ENCODE peak calls at places on chromosomes 5 and 9, in six cellular contexts. E is NCI-H774; T is HEK293T; V is head of caudate nucleus; K is naive thymus-derived CD4-positive, alpha-beta T cell; L is T-helper 2 cell. Y is an unnamed sample.

GRCh38 chr5:3343911-3344310 is 251.7 kb upstream of the IRX1 start:
- DNase-seq in T (no peak), L (no peak), V (no peak), E (no peak), K (no peak), Y (no peak)

GRCh38 chr9:127283917-127284316 is 19.3 kb downstream of the GARNL3 start:
- DNase-seq in K (peak), E (no peak), T (no peak), L (peak), V (peak), Y (peak)

GRCh38 chr9:109086221-109086620 is 33.5 kb downstream of the TMEM245 start:
- DNase-seq in T (no peak), E (no peak), L (no peak), K (no peak), V (no peak), Y (no peak)

GRCh38 chr9:69809304-69809863 is 11.2 kb upstream of the CFAP95 start:
- DNase-seq in L (peak), T (peak), K (peak), E (no peak), V (no peak), Y (peak)

GRCh38 chr5:179698935-179699639 is at the start of gene CANX:
- DNase-seq in V (no peak), T (peak), E (no peak), K (no peak), L (no peak), Y (no peak)

GRCh38 chr9:20492772-20493171 is 129.5 kb downstream of the MLLT3 start:
- DNase-seq in K (no peak), E (no peak), L (no peak), T (no peak), V (no peak), Y (no peak)

GRCh38 chr9:32069969-32070368 is 314.5 kb upstream of the ACO1 start:
- DNase-seq in T (no peak), L (no peak), K (no peak), V (no peak), E (no peak), Y (no peak)

GRCh38 chr9:77488439-77489126 is 159.5 kb downstream of the GNA14 start:
- DNase-seq in K (no peak), T (peak), V (no peak), L (peak), E (no peak), Y (no peak)

GRCh38 chr9:102631559-102631958 is 363.6 kb upstream of the CYLC2 start:
- DNase-seq in K (no peak), V (no peak), T (peak), L (peak), E (no peak), Y (no peak)

GRCh38 chr9:26292943-26293342 is 599.7 kb downstream of the CAAP1 start:
- DNase-seq in T (no peak), V (no peak), E (no peak), L (no peak), K (no peak), Y (no peak)

GRCh38 chr5:135466178-135467050 is 14.3 kb upstream of the TIFAB start:
- DNase-seq in T (peak), V (peak), K (peak), E (peak), L (peak), Y (peak)

GRCh38 chr5:85069659-85070640 is 685.3 kb upstream of the EDIL3 start:
- DNase-seq in K (no peak), T (no peak), E (no peak), L (no peak), V (no peak), Y (no peak)

GRCh38 chr5:69048233-69048632 is 45.6 kb upstream of the SLC30A5 start:
- DNase-seq in V (no peak), L (peak), E (no peak), K (no peak), T (no peak), Y (no peak)

GRCh38 chr5:145244788-145245187 is 590.4 kb downstream of the PRELID2 start:
- DNase-seq in V (no peak), E (no peak), K (no peak), T (no peak), L (no peak), Y (no peak)

GRCh38 chr5:135629666-135630065 is 50.9 kb upstream of the CXCL14 start:
- DNase-seq in L (no peak), K (no peak), T (no peak), V (no peak), E (no peak), Y (no peak)

GRCh38 chr9:77999231-77999631 is 32.4 kb downstream of the GNAQ start:
- DNase-seq in L (no peak), V (no peak), K (no peak), E (no peak), T (no peak), Y (no peak)

GRCh38 chr5:33409435-33410146 is 31.2 kb upstream of the TARS1 start:
- DNase-seq in K (no peak), T (no peak), E (no peak), L (no peak), V (no peak), Y (no peak)

GRCh38 chr5:107340631-107341030 is 330.1 kb downstream of the EFNA5 start:
- DNase-seq in K (no peak), V (no peak), T (no peak), L (no peak), E (no peak), Y (no peak)

GRCh38 chr9:124870723-124871122 is 8.8 kb downstream of the ARPC5L start:
- DNase-seq in L (peak), K (no peak), V (no peak), E (no peak), T (no peak), Y (no peak)

GRCh38 chr9:101705135-101705661 is 33.2 kb downstream of the GRIN3A start:
- DNase-seq in E (peak), V (peak), L (peak), K (peak), T (peak), Y (peak)

GRCh38 chr5:95217881-95218280 is 67.0 kb downstream of the MCTP1 start:
- DNase-seq in V (no peak), T (no peak), K (no peak), E (no peak), L (no peak), Y (no peak)

GRCh38 chr5:113090336-113091106 is 113.9 kb downstream of the DCP2 start:
- DNase-seq in K (peak), V (no peak), L (peak), T (no peak), E (no peak), Y (peak)

GRCh38 chr5:163789870-163790269 is 284.5 kb downstream of the MAT2B start:
- DNase-seq in L (no peak), E (no peak), K (no peak), V (no peak), T (no peak), Y (no peak)

GRCh38 chr5:133051117-133051546 is 681 bp upstream of the HSPA4 start:
- DNase-seq in T (no peak), K (no peak), V (no peak), L (no peak), E (no peak), Y (no peak)

GRCh38 chr9:89843591-89843990 is 238.8 kb downstream of the GADD45G start:
- DNase-seq in V (no peak), K (no peak), L (no peak), T (no peak), E (no peak), Y (no peak)

GRCh38 chr9:95008151-95008771 is 281.8 kb downstream of the AOPEP start:
- DNase-seq in L (peak), E (no peak), V (no peak), T (no peak), K (no peak), Y (no peak)

GRCh38 chr5:102875672-102876071 is 120.6 kb downstream of the PAM start:
- DNase-seq in E (no peak), T (no peak), K (no peak), L (no peak), V (no peak), Y (no peak)

GRCh38 chr5:168455201-168455600 is 31.1 kb upstream of the RARS1 start:
- DNase-seq in T (no peak), V (no peak), L (no peak), K (no peak), E (no peak), Y (no peak)

GRCh38 chr5:54754878-54755277 is 230.5 kb downstream of the ESM1 start:
- DNase-seq in T (no peak), L (no peak), K (no peak), V (no peak), E (no peak), Y (no peak)

GRCh38 chr9:99451121-99451606 is 229.1 kb downstream of the SEC61B start:
- DNase-seq in T (no peak), V (peak), L (no peak), E (no peak), K (no peak), Y (no peak)

GRCh38 chr5:141703133-141703561 is 21.1 kb upstream of the ARAP3 start:
- DNase-seq in T (no peak), K (no peak), L (no peak), E (no peak), V (peak), Y (no peak)

GRCh38 chr5:76579166-76579765 is 43.9 kb downstream of the F2RL2 start:
- DNase-seq in E (no peak), K (no peak), L (no peak), T (no peak), V (no peak), Y (no peak)

GRCh38 chr5:14217587-14217986 is 74.4 kb downstream of the TRIO start:
- DNase-seq in T (no peak), E (no peak), K (no peak), L (no peak), V (no peak), Y (no peak)

GRCh38 chr9:76370656-76371055 is 23.6 kb downstream of the RFK start:
- DNase-seq in K (no peak), L (no peak), V (no peak), T (no peak), E (no peak), Y (no peak)

GRCh38 chr5:137733922-137734695 is 1.8 kb downstream of the KLHL3 start:
- DNase-seq in K (no peak), E (no peak), L (peak), T (no peak), V (no peak), Y (no peak)

Y was measured in naive thymus-derived CD8-positive, alpha-beta T cell.